ENCODE peak calls at places on chromosomes 13 and 19, in nine cellular contexts. Y is activated naive CD8-positive, alpha-beta T cell treated with anti-CD3 and anti-CD28 coated beads, Interleukin-2, amount 10 ng/mL, durations not matched to agents 7 days and 5 days; P is T-helper 17 cell; U is Right ventricle myocardium inferior; B is naive B cell; T is IMR-90; I is CD4-positive, alpha-beta T cell; F is activated CD8-positive, alpha-beta memory T cell treated with anti-CD3 and anti-CD28 coated beads, Interleukin-2, amount 10 ng/mL, durations not matched to agents 7 days and 5 days; Q is gastroesophageal sphincter. K is an unnamed sample.

GRCh38 chr13:113145496-113145895 is 13.0 kb upstream of the PROZ start:
- ATAC-seq in I (no peak), U (no peak), T (no peak), P (no peak), Y (no peak), B (no peak), Q (no peak), F (no peak), K (no peak)

GRCh38 chr19:39811064-39811463 is 22.9 kb downstream of the DYRK1B start:
- ATAC-seq in P (no peak), B (no peak), T (no peak), U (no peak), Y (no peak), I (no peak), F (no peak), Q (no peak), K (no peak)

GRCh38 chr19:29923653-29924052 is 18.4 kb upstream of the URI1 start:
- ATAC-seq in T (no peak), F (no peak), B (no peak), I (no peak), Q (no peak), Y (no peak), U (no peak), P (no peak), K (no peak)

GRCh38 chr19:10389863-10390262 is 9.5 kb upstream of the TYK2 start:
- ATAC-seq in Q (no peak), U (peak; percentile 10), B (no peak), F (no peak), I (no peak), T (no peak), Y (no peak), P (no peak), K (no peak)

GRCh38 chr19:1904385-1905070 is 671 bp upstream of the ADAT3 start:
- ATAC-seq in P (no peak), U (no peak), F (no peak), Y (peak; percentile 2), B (peak; percentile 54), Q (no peak), T (no peak), I (peak; percentile 2), K (peak; percentile 50)

GRCh38 chr13:106967391-106967790 is 399.5 kb upstream of the ARGLU1 start:
- ATAC-seq in Y (no peak), U (no peak), T (no peak), F (no peak), I (no peak), P (no peak), Q (no peak), B (no peak), K (no peak)

GRCh38 chr13:42893346-42893745 is 98.7 kb downstream of the EPSTI1 start:
- ATAC-seq in I (no peak), F (no peak), P (no peak), Q (no peak), B (no peak), T (no peak), Y (no peak), U (no peak), K (no peak)

GRCh38 chr13:24182703-24183081 is 22.2 kb downstream of the SPATA13 start:
- ATAC-seq in B (no peak), I (no peak), U (no peak), F (no peak), Y (no peak), T (no peak), Q (no peak), P (no peak), K (no peak)

GRCh38 chr13:40190656-40191100 is 475.8 kb downstream of the FOXO1 start:
- ATAC-seq in T (no peak), Y (peak; percentile 32), Q (peak; percentile 57), I (peak; percentile 45), B (peak; percentile 98), P (peak; percentile 48), U (peak; percentile 50), F (peak; percentile 57), K (peak; percentile 80)

GRCh38 chr19:58350871-58351557 is 2.3 kb downstream of the A1BG start:
- ATAC-seq in P (no peak), Q (no peak), T (no peak), B (no peak), I (no peak), Y (no peak), F (no peak), U (no peak), K (no peak)

GRCh38 chr19:3366761-3367571 is 583 bp downstream of the NFIC start:
- ATAC-seq in U (peak; percentile 40), P (peak; percentile 20), F (peak; percentile 29), Y (no peak), I (peak; percentile 31), Q (no peak), B (no peak), T (peak; percentile 19), K (peak; percentile 44)